ENCODE peak calls at places on chromosomes 2 and 18, in nine cellular contexts. A is skeletal muscle cell; E is Daoy; G is posterior vena cava; N is activated CD4-positive, alpha-beta T cell treated with anti-CD3 and anti-CD28 coated beads for 24 hours; S is activated CD4-positive, alpha-beta memory T cell treated with anti-CD3 and anti-CD28 coated beads, Interleukin-2, amount 10 ng/mL, durations not matched to agents 7 days and 5 days; Y is ACHN; U is type B pancreatic cell; K is fibroblast of lung. C is an unnamed sample.

GRCh38 chr18:79575891-79576685 is 103.5 kb upstream of the CTDP1 start:
- DNase-seq in A (peak), E (peak), G (peak), N (no peak), S (no peak), Y (no peak), U (no peak), K (peak), C (no peak)

GRCh38 chr2:119301413-119301812 is 65.2 kb downstream of the C2orf76 start:
- DNase-seq in A (no peak), E (no peak), G (no peak), N (no peak), S (no peak), Y (no peak), U (no peak), K (no peak), C (no peak)

GRCh38 chr2:206482123-206482522 is 38.8 kb downstream of the ADAM23 start:
- DNase-seq in A (no peak), E (no peak), G (no peak), N (no peak), S (no peak), Y (no peak), U (no peak), K (peak), C (no peak)

GRCh38 chr2:126482582-126483464 is 173.1 kb upstream of the GYPC start:
- DNase-seq in A (no peak), E (no peak), G (peak), N (no peak), S (no peak), Y (peak), U (no peak), K (no peak), C (no peak)

GRCh38 chr18:369224-370010 is 101.6 kb upstream of the THOC1 start:
- DNase-seq in A (no peak), E (no peak), G (no peak), N (no peak), S (no peak), Y (peak), U (no peak), K (no peak), C (no peak)

GRCh38 chr2:200252661-200253067 is 53.8 kb upstream of the SPATS2L start:
- DNase-seq in A (peak), E (peak), G (no peak), N (no peak), S (no peak), Y (no peak), U (no peak), K (peak), C (peak)

GRCh38 chr2:28643911-28644334 is 107.7 kb upstream of the PPP1CB start:
- DNase-seq in A (no peak), E (peak), G (no peak), N (no peak), S (no peak), Y (no peak), U (no peak), K (peak), C (peak)

GRCh38 chr2:216635171-216635570 is 2.0 kb downstream of the IGFBP2 start:
- DNase-seq in A (no peak), E (no peak), G (peak), N (no peak), S (no peak), Y (no peak), U (no peak), K (no peak), C (no peak)

C was measured in GM04503.